ENCODE peak calls at places on chromosomes 1 and 21, in four cellular contexts. F is H1, C is HepG2, M is K562. J is an unnamed sample.

GRCh38 chr1:198833706-198834497 is 195.1 kb downstream of the PTPRC start:
- DNase-seq in F (no peak), C (no peak), M (no peak), J (no peak)

GRCh38 chr1:235882816-235883215 is 16.1 kb upstream of the LYST start:
- DNase-seq in F (no peak), C (no peak), M (no peak), J (no peak)

GRCh38 chr1:176559474-176560390 is 96.8 kb downstream of the PAPPA2 start:
- DNase-seq in F (peak), C (peak), M (peak), J (peak)

GRCh38 chr1:64471724-64472276 is 1.9 kb downstream of the CACHD1 start:
- DNase-seq in F (no peak), C (no peak), M (no peak), J (no peak)

GRCh38 chr1:76330993-76331603 is 256.6 kb downstream of the ST6GALNAC3 start:
- DNase-seq in F (peak), C (peak), M (peak), J (peak)

GRCh38 chr1:43822040-43822439 is 111.6 kb upstream of the ARTN start:
- DNase-seq in F (peak), C (no peak), M (no peak), J (peak)

GRCh38 chr1:201266774-201267173 is 16.5 kb upstream of the PKP1 start:
- DNase-seq in F (no peak), C (no peak), M (no peak), J (no peak)

GRCh38 chr1:3651939-3652537 is at the start of gene TP73:
- DNase-seq in F (no peak), C (no peak), M (peak), J (no peak)

GRCh38 chr1:101190441-101190840 is 46.4 kb upstream of the S1PR1 start:
- DNase-seq in F (no peak), C (no peak), M (no peak), J (no peak)

GRCh38 chr1:209723761-209724693 is 19.4 kb downstream of the HSD11B1 start:
- DNase-seq in F (no peak), C (no peak), M (no peak), J (no peak)

GRCh38 chr1:163875927-163876320 is 554.2 kb downstream of the NUF2 start:
- DNase-seq in F (no peak), C (no peak), M (no peak), J (no peak)

GRCh38 chr1:43493661-43494450 is 36.8 kb upstream of the PTPRF start:
- DNase-seq in F (no peak), C (peak), M (no peak), J (no peak)

GRCh38 chr1:1778827-1779675 is 781 bp upstream of the NADK start:
- DNase-seq in F (peak), C (peak), M (no peak), J (no peak)

GRCh38 chr1:90579212-90579802 is 137.8 kb downstream of the BARHL2 start:
- DNase-seq in F (no peak), C (peak), M (peak), J (peak)

GRCh38 chr1:18575620-18576019 is 55.0 kb upstream of the PAX7 start:
- DNase-seq in F (peak), C (peak), M (peak), J (peak)

GRCh38 chr21:29406385-29406784 is 107.7 kb downstream of the BACH1 start:
- DNase-seq in F (no peak), C (no peak), M (no peak), J (no peak)

GRCh38 chr1:167225920-167226319 is 5.2 kb downstream of the POU2F1 start:
- DNase-seq in F (no peak), C (no peak), M (no peak), J (no peak)

GRCh38 chr1:14980801-14981200 is 172.7 kb upstream of the TMEM51 start:
- DNase-seq in F (no peak), C (no peak), M (no peak), J (no peak)

GRCh38 chr1:225655509-225656258 is 2.8 kb upstream of the ENAH start:
- DNase-seq in F (no peak), C (peak), M (no peak), J (peak)

GRCh38 chr1:162204129-162204882 is 134.8 kb downstream of the NOS1AP start:
- DNase-seq in F (no peak), C (no peak), M (no peak), J (no peak)

GRCh38 chr1:57222801-57223200 is 201.1 kb downstream of the DAB1 start:
- DNase-seq in F (no peak), C (no peak), M (no peak), J (no peak)

GRCh38 chr1:67579623-67580394 is 105.2 kb upstream of the GADD45A start:
- DNase-seq in F (no peak), C (no peak), M (no peak), J (no peak)

GRCh38 chr1:191134796-191135195 is 657.1 kb upstream of the BRINP3 start:
- DNase-seq in F (no peak), C (no peak), M (no peak), J (peak)

GRCh38 chr1:200704991-200705390 is 33.7 kb upstream of the CAMSAP2 start:
- DNase-seq in F (no peak), C (no peak), M (no peak), J (no peak)

DNA sequence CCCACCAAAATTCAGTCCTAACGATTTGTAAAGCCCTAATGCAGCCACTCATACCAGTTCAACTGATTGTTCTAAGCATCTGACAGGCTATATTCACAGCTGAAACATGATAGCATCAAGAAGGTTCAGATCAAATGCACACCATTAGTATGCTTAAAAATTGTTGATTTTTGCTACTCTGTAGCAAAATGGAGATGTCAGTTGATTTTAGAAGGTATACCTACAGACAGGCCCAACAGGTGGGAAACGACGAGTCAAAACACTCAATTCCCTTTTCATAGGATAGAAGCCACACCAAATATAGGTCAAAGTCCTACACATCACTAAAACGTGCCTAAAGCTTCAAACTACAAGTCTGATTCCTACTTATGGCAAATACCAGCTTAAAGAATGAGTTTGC is 6.7 kb downstream of the SFPQ start:
- DNase-seq in F (no peak), C (no peak), M (no peak), J (no peak)
- TF ChIP-seq POLR2AphosphoS5 in F (no peak), C (no peak), M (no peak), J (no peak)

GRCh38 chr1:48619529-48619928 is 147.5 kb upstream of the SPATA6 start:
- DNase-seq in F (peak), C (no peak), M (no peak), J (no peak)
- TF ChIP-seq JUN in F (no peak), C (no peak), M (no peak), J (no peak)

GRCh38 chr1:23423415-23424170 is 955 bp downstream of the TCEA3 start:
- DNase-seq in F (no peak), C (peak), M (no peak), J (no peak)
- H3K9ac ChIP-seq in F (no peak), C (peak), M (peak), J (no peak)

DNA sequence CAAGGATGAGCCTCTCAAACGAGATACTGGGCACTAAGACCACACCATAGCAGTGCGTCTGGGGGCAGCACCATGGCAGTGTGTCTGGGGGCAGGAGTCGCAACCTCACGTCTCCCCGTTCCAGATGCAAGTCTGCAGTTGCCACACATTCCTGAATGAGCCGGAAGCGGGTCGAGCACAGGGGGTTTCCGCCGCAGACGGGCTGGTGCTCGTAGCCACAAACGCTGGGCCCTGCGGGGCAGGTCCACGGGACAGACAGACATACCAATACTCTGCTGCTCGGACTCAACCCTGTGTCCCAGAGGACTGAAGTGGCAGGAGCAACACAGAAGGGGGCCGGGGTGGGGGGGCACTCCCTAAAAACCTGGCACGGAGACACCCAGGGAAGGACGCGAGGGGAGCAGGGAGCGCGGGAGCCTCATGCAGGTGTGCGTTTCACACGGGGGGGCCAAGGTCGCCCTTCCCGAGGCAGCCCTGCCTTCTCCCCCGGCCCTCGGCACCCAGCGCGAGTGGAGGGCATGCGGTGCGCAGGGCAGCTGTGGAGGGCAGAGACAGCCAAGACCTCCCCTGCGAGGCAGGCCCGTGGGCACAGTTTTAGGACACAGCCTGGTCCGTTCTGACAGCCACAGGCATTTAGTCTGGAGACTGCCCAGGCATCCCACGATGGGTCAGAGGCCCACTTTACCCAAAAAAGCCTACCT is 24.5 kb downstream of the PTTG1IP start:
- DNase-seq in F (no peak), C (no peak), M (no peak), J (no peak)
- TF ChIP-seq POLR2AphosphoS5 in F (no peak), C (peak), M (no peak), J (no peak)

GRCh38 chr1:173191011-173191410 is 16.1 kb downstream of the TNFSF4 start:
- DNase-seq in F (no peak), C (no peak), M (no peak), J (peak)

GRCh38 chr1:173187838-173188237 is 19.3 kb downstream of the TNFSF4 start:
- DNase-seq in F (no peak), C (no peak), M (no peak), J (no peak)

GRCh38 chr1:173195596-173196088 is 11.5 kb downstream of the TNFSF4 start:
- DNase-seq in F (no peak), C (no peak), M (no peak), J (no peak)

GRCh38 chr1:173190101-173190895 is 16.8 kb downstream of the TNFSF4 start:
- DNase-seq in F (no peak), C (peak), M (no peak), J (peak)

DNA sequence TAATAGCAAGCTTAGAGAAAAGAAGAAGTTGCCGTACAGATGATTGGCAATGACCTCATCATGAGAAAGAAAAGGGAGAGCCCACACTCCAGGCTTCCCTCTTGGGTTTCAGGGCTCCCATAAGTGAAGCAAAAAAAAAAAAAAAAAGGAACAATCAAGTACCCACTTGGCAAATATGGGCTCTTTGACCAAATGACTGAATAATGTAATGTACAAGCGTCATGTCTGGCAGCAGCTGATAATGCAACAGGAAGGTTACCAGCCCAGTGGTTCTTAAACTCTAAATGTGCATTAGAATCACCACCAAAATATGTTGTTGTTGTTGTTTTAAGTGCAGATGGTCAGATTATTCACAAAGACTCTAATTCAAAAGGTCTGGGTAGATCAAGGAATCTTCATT is 13.5 kb downstream of the TNFSF4 start:
- DNase-seq in F (no peak), C (no peak), M (no peak), J (peak)
- TF ChIP-seq JUN in F (no peak), C (no peak), M (no peak), J (peak)

GRCh38 chr1:166132496-166132895 is 34.3 kb downstream of the FAM78B start:
- DNase-seq in F (no peak), C (no peak), M (no peak), J (no peak)
- H3K9ac ChIP-seq in F (no peak), C (no peak), M (no peak), J (no peak)

DNA sequence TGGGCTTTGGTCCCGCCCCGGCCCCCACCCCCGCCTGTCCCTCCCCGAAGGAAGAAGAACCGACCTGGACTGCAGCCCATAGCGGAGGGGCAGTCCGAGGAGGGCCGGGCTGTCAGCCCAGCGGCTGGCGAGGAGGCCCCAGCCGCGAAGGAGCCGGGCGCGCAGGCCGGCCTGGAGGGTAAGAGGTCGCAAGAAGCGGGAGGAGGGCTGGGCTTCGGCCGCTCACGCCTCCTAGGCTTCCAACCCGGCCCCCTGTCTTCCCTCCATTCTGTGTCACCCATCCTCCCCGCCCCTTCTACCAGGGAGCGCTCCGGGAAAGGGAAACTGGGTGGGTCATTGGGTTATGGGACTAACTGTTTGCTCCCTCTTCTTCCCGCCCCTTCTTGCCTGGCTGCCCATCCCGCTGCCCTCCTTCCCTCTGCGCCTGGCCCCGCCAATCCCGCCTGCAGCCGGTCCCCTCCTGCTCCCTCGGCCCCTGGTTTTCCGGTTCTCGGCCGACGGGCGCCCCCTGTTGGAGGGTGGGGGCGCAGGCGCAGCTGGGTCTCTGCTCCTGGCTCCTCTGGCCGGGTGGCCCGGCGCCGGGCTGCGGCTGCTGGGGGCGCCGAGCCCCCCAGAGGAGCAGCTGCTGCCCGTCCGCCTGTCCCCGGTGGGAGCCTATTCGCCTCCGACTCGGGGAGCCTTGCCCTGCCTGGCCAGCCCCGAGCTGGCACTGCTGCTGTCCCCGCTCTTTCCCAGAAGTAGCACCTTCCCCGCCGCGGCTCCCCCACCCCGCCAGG is 2.4 kb downstream of the RUSC1 start:
- DNase-seq in F (peak), C (peak), M (peak), J (peak)
- TF ChIP-seq POLR2AphosphoS5 in F (no peak), C (no peak), M (no peak), J (peak)

DNA sequence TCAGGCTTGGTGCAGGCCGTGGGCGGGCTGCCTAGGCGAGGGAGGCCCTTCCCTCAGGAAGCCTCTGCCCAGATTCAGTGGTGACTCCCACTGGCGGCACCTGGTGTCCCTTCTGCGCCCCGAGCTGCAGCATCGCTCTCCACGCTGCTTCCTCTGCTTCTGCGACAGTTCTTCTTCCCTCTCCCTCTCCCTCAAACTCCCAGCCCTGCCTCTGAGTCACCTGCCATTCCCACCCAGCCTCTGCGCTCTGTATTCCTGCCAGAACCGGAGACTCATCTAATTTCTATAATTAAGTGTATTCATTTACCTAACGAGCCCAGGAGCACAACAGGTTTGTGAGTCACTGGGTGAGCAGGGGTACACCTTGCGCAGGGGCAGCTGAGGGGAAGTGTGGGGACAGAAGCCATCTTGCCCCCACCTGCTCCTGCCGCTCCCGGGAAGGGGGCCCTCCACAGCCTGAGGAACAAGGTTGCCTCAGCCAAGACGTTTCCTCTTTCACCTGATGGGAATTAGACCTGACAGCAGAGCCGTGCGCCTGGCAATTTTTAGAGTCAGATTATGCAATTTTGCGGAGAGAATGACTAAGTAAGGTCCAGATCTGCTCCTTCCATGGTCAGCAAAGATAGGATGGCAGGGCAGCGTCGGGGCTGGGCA is 19.4 kb downstream of the KCNC4 start:
- DNase-seq in F (no peak), C (no peak), M (no peak), J (no peak)
- TF ChIP-seq JUN in F (no peak), C (no peak), M (no peak), J (no peak)

GRCh38 chr21:42518216-42518615 is 4.6 kb downstream of the SLC37A1 start:
- DNase-seq in F (no peak), C (no peak), M (no peak), J (no peak)
- H3K9ac ChIP-seq in F (no peak), C (no peak), M (no peak), J (no peak)